ENCODE peak calls at places on chromosomes 16 and 17, in seven cellular contexts. I is suprapubic skin; C is iPS DF 6.9; H is fibroblast of lung; X is endothelial cell of umbilical vein; J is CD8-positive, alpha-beta memory T cell; E is naive thymus-derived CD4-positive, alpha-beta T cell. R is an unnamed sample.

GRCh38 chr16:84571010-84571409 is 46.9 kb downstream of the COTL1 start:
- DNase-seq in I (no peak), C (no peak), H (no peak), X (no peak), J (no peak), E (no peak), R (no peak)

GRCh38 chr16:48862087-48862532 is 252.1 kb upstream of the N4BP1 start:
- DNase-seq in I (no peak), C (no peak), H (peak; percentile 7), X (no peak), J (no peak), E (no peak), R (no peak)

GRCh38 chr16:29860218-29860617 is 2.8 kb downstream of the CDIPT start:
- DNase-seq in I (no peak), C (no peak), H (no peak), X (no peak), J (no peak), E (no peak), R (no peak)

GRCh38 chr17:78857266-78857665 is 16.7 kb upstream of the USP36 start:
- DNase-seq in I (no peak), C (no peak), H (no peak), X (no peak), J (no peak), E (no peak), R (peak; percentile 99)

GRCh38 chr17:81519284-81520020 is 6.9 kb upstream of the ACTG1 start:
- DNase-seq in I (no peak), C (no peak), H (no peak), X (no peak), J (peak; percentile 65), E (peak; percentile 72), R (no peak)

GRCh38 chr16:12801511-12802042 is 2.1 kb downstream of the CPPED1 start:
- DNase-seq in I (no peak), C (no peak), H (peak; percentile 69), X (peak; percentile 94), J (no peak), E (no peak), R (no peak)

GRCh38 chr17:76405607-76405966 is 21.2 kb downstream of the SPHK1 start:
- DNase-seq in I (no peak), C (no peak), H (no peak), X (no peak), J (no peak), E (no peak), R (no peak)

GRCh38 chr17:27492470-27492869 is 36.2 kb downstream of the KSR1 start:
- DNase-seq in I (no peak), C (no peak), H (peak; percentile 38), X (no peak), J (no peak), E (no peak), R (no peak)

GRCh38 chr16:83661656-83662055 is 146.1 kb upstream of the HSBP1 start:
- DNase-seq in I (peak; percentile 4), C (no peak), H (no peak), X (no peak), J (no peak), E (no peak), R (no peak)

GRCh38 chr16:31458073-31458834 is 1.0 kb upstream of the ARMC5 start:
- DNase-seq in I (no peak), C (no peak), H (peak; percentile 60), X (peak; percentile 57), J (peak; percentile 71), E (peak; percentile 57), R (peak; percentile 46)

GRCh38 chr16:67244387-67245188 is 2.7 kb downstream of the FHOD1 start:
- DNase-seq in I (no peak), C (no peak), H (peak; percentile 87), X (peak; percentile 76), J (peak; percentile 67), E (peak; percentile 35), R (no peak)

GRCh38 chr17:13728751-13729150 is 127.0 kb upstream of the HS3ST3A1 start:
- DNase-seq in I (no peak), C (no peak), H (peak; percentile 66), X (no peak), J (no peak), E (no peak), R (no peak)

GRCh38 chr16:58556678-58557077 is 41.4 kb downstream of the SETD6 start:
- DNase-seq in I (no peak), C (no peak), H (peak; percentile 21), X (no peak), J (no peak), E (no peak), R (no peak)

GRCh38 chr17:59406278-59406677 is 74.8 kb downstream of the YPEL2 start:
- DNase-seq in I (no peak), C (no peak), H (no peak), X (no peak), J (no peak), E (no peak), R (no peak)

DNA sequence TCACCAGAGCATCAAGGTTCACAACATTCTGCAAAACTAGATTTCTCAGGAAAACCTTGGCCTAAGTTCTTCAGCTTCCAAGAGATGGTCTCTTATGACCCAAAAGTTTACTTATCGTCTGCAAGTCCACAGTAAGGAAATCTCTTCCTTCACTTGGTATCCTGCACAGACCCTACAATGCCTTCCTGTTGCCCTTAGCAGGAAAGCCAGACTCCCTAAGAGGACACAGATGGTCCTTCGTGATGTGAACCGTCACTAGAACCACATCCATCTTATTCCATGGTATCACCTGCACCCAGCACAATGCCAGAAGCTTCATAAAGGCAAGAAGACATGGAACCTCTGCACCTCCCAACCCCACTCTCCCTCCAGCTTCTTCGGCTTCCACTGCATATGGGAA is 34.1 kb downstream of the CMC2 start:
- DNase-seq in I (no peak), C (no peak), H (no peak), X (peak; percentile 67), J (no peak), E (no peak), R (no peak)
- H3K27ac ChIP-seq in I (no peak overlapping the region), C (no peak overlapping the region), H (no peak overlapping the region), X (no peak overlapping the region), J (no peak overlapping the region), E (no peak overlapping the region), R (no peak overlapping the region)

GRCh38 chr16:73060216-73060615 is 12.3 kb upstream of the ZFHX3 start:
- DNase-seq in I (no peak), C (no peak), H (no peak), X (no peak), J (no peak), E (no peak), R (no peak)
- H3K4me3 ChIP-seq in I (peak overlapping the region; percentile 84), C (no peak overlapping the region), H (peak overlapping the region; percentile 44), X (no peak overlapping the region), J (no peak overlapping the region), E (no peak overlapping the region), R (peak overlapping the region; percentile 34)

GRCh38 chr16:79329163-79329521 is 271.4 kb downstream of the MAF start:
- DNase-seq in I (no peak), C (no peak), H (no peak), X (no peak), J (no peak), E (no peak), R (no peak)
- H3K27ac ChIP-seq in I (no peak overlapping the region), C (no peak overlapping the region), H (no peak overlapping the region), X (no peak overlapping the region), J (no peak overlapping the region), E (no peak overlapping the region), R (no peak overlapping the region)

DNA sequence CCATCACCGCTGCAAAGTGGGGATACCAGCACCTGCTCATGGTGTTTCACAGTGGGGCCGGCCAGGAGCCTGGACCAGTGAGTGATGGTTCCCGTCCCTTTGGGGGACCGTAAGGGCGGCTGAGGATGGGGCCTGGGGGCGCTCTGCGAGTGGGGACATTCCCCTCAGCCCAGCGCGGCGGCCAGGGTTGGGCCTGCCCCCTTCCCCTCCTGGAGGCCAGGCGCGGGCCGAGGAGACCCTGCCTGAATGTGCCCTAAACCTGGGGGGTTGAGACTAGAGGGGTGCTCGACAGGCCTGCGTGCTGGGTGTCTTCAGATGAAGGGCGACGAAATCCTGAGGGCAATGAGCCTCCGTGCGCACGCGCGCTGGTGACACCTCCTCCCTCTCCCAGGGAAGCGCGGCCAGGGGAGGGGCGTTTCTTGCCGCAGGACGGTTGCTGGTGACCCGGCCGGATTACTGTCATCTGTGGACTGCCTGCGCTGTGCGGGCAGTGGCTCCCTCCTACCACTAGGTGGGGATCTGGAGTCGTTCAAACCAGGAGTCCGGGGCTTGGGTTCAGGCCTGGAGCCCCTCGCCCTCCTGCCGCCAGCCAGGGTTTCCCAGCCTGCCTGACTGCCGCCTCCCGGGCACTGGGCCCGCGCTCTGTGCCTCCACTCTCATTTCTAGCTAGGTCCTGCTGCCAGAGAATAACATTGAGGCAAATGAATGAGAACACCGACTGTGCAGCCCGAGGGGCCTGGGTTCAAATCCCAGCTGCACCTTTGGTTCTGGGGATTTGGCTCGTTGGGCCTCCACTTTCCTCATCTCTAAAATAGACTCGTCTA is 17.1 kb downstream of the TBX2 start:
- DNase-seq in I (peak; percentile 94), C (peak; percentile 93), H (peak; percentile 81), X (peak; percentile 80), J (no peak), E (no peak), R (peak; percentile 99)
- H3K4me3 ChIP-seq in I (peak overlapping the region; percentile 3), C (peak overlapping the region; percentile 13), H (no peak overlapping the region), X (no peak overlapping the region), J (no peak overlapping the region), E (no peak overlapping the region), R (no peak overlapping the region)

GRCh38 chr16:81565633-81566032 is 121.0 kb downstream of the CMIP start:
- DNase-seq in I (no peak), C (no peak), H (no peak), X (no peak), J (no peak), E (no peak), R (no peak)

GRCh38 chr16:81566245-81567007 is 121.8 kb downstream of the CMIP start:
- DNase-seq in I (no peak), C (no peak), H (no peak), X (no peak), J (no peak), E (no peak), R (no peak)

GRCh38 chr16:81562174-81562849 is 117.7 kb downstream of the CMIP start:
- DNase-seq in I (no peak), C (no peak), H (no peak), X (peak; percentile 43), J (no peak), E (no peak), R (no peak)

GRCh38 chr16:81562926-81563325 is 118.3 kb downstream of the CMIP start:
- DNase-seq in I (no peak), C (no peak), H (no peak), X (no peak), J (no peak), E (no peak), R (no peak)

DNA sequence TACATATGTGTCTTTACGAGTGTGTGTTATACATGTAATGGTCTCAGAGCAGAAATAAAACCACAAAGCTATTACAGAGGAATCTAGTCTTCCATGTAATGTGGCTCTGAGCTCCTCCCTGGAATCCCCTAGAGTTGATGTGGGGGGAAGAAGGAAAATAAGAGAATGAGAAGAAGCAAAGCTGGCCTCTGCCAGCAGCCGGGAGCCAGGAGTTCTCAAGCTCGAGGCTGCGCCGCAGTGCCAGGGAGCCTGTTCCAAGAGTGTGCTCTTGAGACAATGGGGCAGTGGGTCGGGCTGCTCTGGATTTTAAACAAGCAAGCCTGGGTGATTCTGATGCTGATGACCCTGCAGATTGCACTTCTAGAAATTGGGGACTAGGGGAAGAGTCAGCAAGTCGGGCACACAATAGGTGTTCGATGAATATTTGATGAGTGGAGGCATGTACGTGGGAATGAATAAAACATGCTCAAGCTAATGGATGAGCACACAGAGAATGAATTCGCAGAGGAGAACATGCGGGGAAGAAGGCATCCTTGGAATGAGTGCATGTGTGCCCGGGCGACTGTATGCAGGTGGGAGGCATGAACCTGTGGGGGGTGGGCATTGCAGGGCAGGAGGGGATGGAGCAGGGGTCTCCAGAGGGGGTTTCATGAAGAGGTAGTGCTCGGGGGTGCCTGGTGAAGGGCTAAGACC is 119.9 kb downstream of the CMIP start:
- DNase-seq in I (no peak), C (no peak), H (peak; percentile 62), X (no peak), J (no peak), E (no peak), R (no peak)
- H3K27ac ChIP-seq in I (no peak overlapping the region), C (no peak overlapping the region), H (no peak overlapping the region), X (no peak overlapping the region), J (no peak overlapping the region), E (no peak overlapping the region), R (no peak overlapping the region)

R was measured in WERI-Rb-1.